ENCODE peak calls at places on chromosomes 12 and 14, in nine cellular contexts. A is foreskin fibroblast; U is lower leg skin; B is RPMI7951; J is T-cell; O is stimulated activated CD4-positive, alpha-beta T cell treated with anti-CD3 and anti-CD28 coated beads, Interleukin-1b, Interleukin-23, amount 100 ng/mL, for 1 hour; Z is T-helper 2 cell; M is HFFc6; T is pulmonary artery endothelial cell. X is an unnamed sample.

GRCh38 chr12:72729451-72730010 is 457.4 kb downstream of the TRHDE start:
- DNase-seq in Z (no peak), M (no peak), J (no peak), A (no peak), T (no peak), O (no peak), U (no peak), B (no peak), X (no peak)

GRCh38 chr12:1115471-1116242 is 124.6 kb downstream of the ERC1 start:
- DNase-seq in O (no peak), M (peak), J (no peak), Z (no peak), T (no peak), A (peak), U (no peak), B (peak), X (no peak)

GRCh38 chr14:93023039-93023438 is 92.7 kb downstream of the ITPK1 start:
- DNase-seq in J (peak), M (no peak), Z (no peak), B (no peak), U (no peak), T (no peak), A (no peak), O (no peak), X (no peak)

GRCh38 chr12:52211716-52212585 is 20.1 kb upstream of the KRT80 start:
- DNase-seq in A (no peak), U (no peak), B (no peak), Z (no peak), T (no peak), M (no peak), O (no peak), J (no peak), X (no peak)

GRCh38 chr12:102480401-102480800 is at the start of gene IGF1:
- DNase-seq in O (no peak), A (peak), T (peak), B (peak), Z (no peak), M (peak), U (no peak), J (no peak), X (no peak)

GRCh38 chr12:125528300-125528699 is 463.1 kb downstream of the AACS start:
- DNase-seq in Z (no peak), T (no peak), B (peak), J (no peak), M (no peak), A (no peak), O (no peak), U (no peak), X (no peak)

GRCh38 chr12:122031342-122032216 is 9.9 kb downstream of the BCL7A start:
- DNase-seq in Z (no peak), M (no peak), A (peak), U (no peak), B (peak), T (no peak), J (peak), O (no peak), X (no peak)

GRCh38 chr12:44509471-44509870 is 366.6 kb downstream of the NELL2 start:
- DNase-seq in J (no peak), M (no peak), Z (no peak), A (no peak), T (no peak), U (no peak), B (no peak), O (no peak), X (no peak)

GRCh38 chr14:59310644-59311043 is 122.2 kb downstream of the DAAM1 start:
- DNase-seq in O (no peak), T (no peak), Z (no peak), U (no peak), A (no peak), B (peak), J (no peak), M (no peak), X (no peak)

GRCh38 chr14:60926002-60926401 is 54.9 kb downstream of the TRMT5 start:
- DNase-seq in Z (no peak), A (no peak), T (no peak), O (no peak), B (no peak), J (no peak), U (no peak), M (no peak), X (no peak)

GRCh38 chr12:67919406-67919805 is 69.8 kb upstream of the IFNG-AS1 start:
- DNase-seq in O (no peak), T (no peak), A (peak), J (no peak), M (peak), U (no peak), B (peak), Z (no peak), X (no peak)

GRCh38 chr14:106039400-106039799 is 513.0 kb downstream of the TMEM121 start:
- DNase-seq in Z (no peak), T (no peak), M (no peak), J (peak), U (no peak), B (no peak), O (no peak), A (no peak), X (no peak)

GRCh38 chr12:91984571-91984970 is 161.1 kb downstream of the BTG1 start:
- DNase-seq in J (no peak), O (no peak), B (no peak), T (no peak), U (no peak), Z (no peak), M (peak), A (peak), X (no peak)

GRCh38 chr12:109385339-109386078 is 37.8 kb downstream of the MYO1H start:
- DNase-seq in U (peak), B (peak), M (peak), T (no peak), Z (no peak), J (no peak), A (peak), O (no peak), X (peak)

GRCh38 chr14:74763803-74764531 is 851 bp downstream of the YLPM1 start:
- DNase-seq in Z (no peak), B (peak), U (peak), J (no peak), T (no peak), M (peak), O (no peak), A (peak), X (no peak)

GRCh38 chr12:116780942-116781341 is 42.8 kb downstream of the RNFT2 start:
- DNase-seq in T (no peak), J (no peak), U (no peak), M (no peak), Z (no peak), B (no peak), A (no peak), O (no peak), X (no peak)

GRCh38 chr14:52072266-52072780 is 3.5 kb upstream of the NID2 start:
- DNase-seq in T (no peak), M (no peak), A (no peak), U (no peak), Z (no peak), O (no peak), J (no peak), B (no peak), X (no peak)

GRCh38 chr14:76077340-76077739 is 74.4 kb upstream of the GPATCH2L start:
- DNase-seq in Z (no peak), A (no peak), T (no peak), J (no peak), O (no peak), U (no peak), M (no peak), B (no peak), X (no peak)

GRCh38 chr14:96959992-96960391 is 162.8 kb downstream of the VRK1 start:
- DNase-seq in T (no peak), A (no peak), O (no peak), J (no peak), M (no peak), Z (no peak), U (no peak), B (no peak), X (no peak)

GRCh38 chr12:121697093-121697698 is 15.4 kb upstream of the TMEM120B start:
- DNase-seq in J (peak), B (peak), M (peak), O (no peak), T (no peak), A (peak), U (no peak), Z (no peak), X (peak)

X was measured in NCI-H2029.